ENCODE peak calls at places on chromosomes 6 and 20, in ten cellular contexts. H is PC-3; E is lower lobe of right lung; G is spleen; P is A549; L is CD8-positive, alpha-beta T cell; Z is natural killer cell; I is uterus; B is RWPE1; U is retinal pigment epithelial cell. Y is an unnamed sample.

GRCh38 chr20:652611-653109 is 340 bp downstream of the SRXN1 start:
- DNase-seq in Z (no peak), E (peak), I (peak), U (no peak), P (peak), B (no peak), L (no peak), G (peak), H (peak), Y (no peak)

GRCh38 chr6:112651239-112651638 is 304.1 kb downstream of the RFPL4B start:
- DNase-seq in G (no peak), B (no peak), E (no peak), L (no peak), P (no peak), I (no peak), U (no peak), Z (no peak), H (no peak), Y (no peak)

GRCh38 chr20:10919549-10920140 is 245.8 kb upstream of the JAG1 start:
- DNase-seq in P (peak), U (no peak), L (no peak), I (peak), Z (no peak), G (no peak), B (peak), H (peak), E (no peak), Y (no peak)

GRCh38 chr20:25459111-25459830 is 51.8 kb downstream of the GINS1 start:
- DNase-seq in H (no peak), L (no peak), E (no peak), Z (no peak), B (no peak), U (no peak), I (no peak), G (peak), P (no peak), Y (no peak)

GRCh38 chr6:55046869-55047422 is 127.4 kb upstream of the HCRTR2 start:
- DNase-seq in I (no peak), P (no peak), U (peak), Z (no peak), E (no peak), L (no peak), H (no peak), B (no peak), G (no peak), Y (no peak)

GRCh38 chr6:73027691-73028090 is 197.6 kb downstream of the KHDC1L start:
- DNase-seq in E (no peak), I (no peak), L (no peak), U (no peak), B (no peak), H (peak), Z (no peak), G (no peak), P (no peak), Y (no peak)

GRCh38 chr6:109379706-109380105 is 2.6 kb downstream of the CD164 start:
- DNase-seq in L (no peak), P (no peak), E (no peak), I (no peak), U (no peak), H (peak), Z (no peak), B (no peak), G (no peak), Y (no peak)

GRCh38 chr6:34301408-34301807 is 52.6 kb upstream of the SMIM29 start:
- DNase-seq in I (peak), P (no peak), H (no peak), Z (no peak), U (peak), E (no peak), L (no peak), G (no peak), B (no peak), Y (no peak)

GRCh38 chr20:5657190-5657872 is 92.9 kb upstream of the SHLD1 start:
- DNase-seq in G (no peak), B (peak), Z (no peak), L (no peak), H (peak), I (peak), U (peak), P (peak), E (peak), Y (peak)

GRCh38 chr20:706366-706885 is 30.8 kb upstream of the SCRT2 start:
- DNase-seq in L (no peak), H (no peak), E (no peak), G (peak), Z (no peak), P (no peak), U (no peak), I (no peak), B (no peak), Y (no peak)

GRCh38 chr6:11245406-11245990 is 13.0 kb upstream of the NEDD9 start:
- DNase-seq in I (no peak), E (no peak), P (no peak), Z (no peak), H (no peak), G (no peak), B (no peak), U (no peak), L (no peak), Y (no peak)

GRCh38 chr20:18087054-18087453 is 29.3 kb upstream of the OVOL2 start:
- DNase-seq in H (no peak), P (no peak), Z (no peak), B (no peak), I (no peak), E (no peak), U (no peak), L (no peak), G (no peak), Y (no peak)

GRCh38 chr6:103797738-103798137 is 1062.0 kb downstream of the HACE1 start:
- DNase-seq in E (no peak), P (no peak), U (no peak), L (no peak), B (no peak), H (peak), G (no peak), I (no peak), Z (no peak), Y (no peak)

GRCh38 chr20:18632196-18632789 is 44.4 kb downstream of the DTD1 start:
- DNase-seq in U (peak), B (peak), Z (peak), G (peak), I (peak), P (peak), L (peak), E (peak), H (peak), Y (peak)

GRCh38 chr6:17511084-17511483 is 89.0 kb upstream of the FAM8A1 start:
- DNase-seq in L (no peak), Z (no peak), I (no peak), P (no peak), H (no peak), E (no peak), B (no peak), G (no peak), U (no peak), Y (no peak)

GRCh38 chr6:131400054-131400781 is 172.8 kb upstream of the ARG1 start:
- DNase-seq in L (no peak), E (no peak), U (no peak), H (peak), G (no peak), B (peak), Z (no peak), I (no peak), P (peak), Y (peak)

GRCh38 chr6:111802720-111803119 is 70.5 kb downstream of the FYN start:
- DNase-seq in E (no peak), L (no peak), B (no peak), Z (no peak), G (no peak), H (no peak), I (no peak), P (no peak), U (no peak), Y (no peak)

GRCh38 chr20:6806291-6806690 is 38.8 kb downstream of the BMP2 start:
- DNase-seq in B (no peak), Z (no peak), P (no peak), I (no peak), G (no peak), E (no peak), L (no peak), H (no peak), U (no peak), Y (no peak)

GRCh38 chr6:81897793-81898192 is 145.3 kb upstream of the TENT5A start:
- DNase-seq in I (no peak), P (no peak), L (no peak), G (no peak), Z (no peak), B (no peak), U (no peak), H (no peak), E (no peak), Y (no peak)

GRCh38 chr6:119686644-119687043 is 337.1 kb upstream of the MAN1A1 start:
- DNase-seq in H (no peak), E (no peak), I (no peak), B (no peak), L (no peak), G (no peak), U (no peak), Z (no peak), P (no peak), Y (no peak)

GRCh38 chr6:25921525-25922203 is 8.8 kb downstream of the SLC17A2 start:
- DNase-seq in I (no peak), P (no peak), H (no peak), E (no peak), B (no peak), U (no peak), G (no peak), Z (no peak), L (no peak), Y (no peak)

GRCh38 chr20:53364617-53365016 is 229.0 kb downstream of the ZNF217 start:
- DNase-seq in U (no peak), I (no peak), H (no peak), G (no peak), B (no peak), E (no peak), P (no peak), Z (no peak), L (no peak), Y (no peak)

GRCh38 chr20:59121714-59122376 is 41.8 kb upstream of the ZNF831 start:
- DNase-seq in L (no peak), B (no peak), E (no peak), I (no peak), Z (no peak), G (no peak), H (no peak), U (no peak), P (no peak), Y (no peak)

GRCh38 chr20:49475979-49476378 is 6.5 kb downstream of the KCNB1 start:
- DNase-seq in H (no peak), G (no peak), B (no peak), L (no peak), Z (no peak), E (no peak), U (no peak), I (no peak), P (no peak), Y (no peak)

GRCh38 chr6:170082531-170083187 is 208.2 kb downstream of the DLL1 start:
- DNase-seq in P (no peak), I (no peak), L (no peak), H (peak), E (peak), G (peak), Z (no peak), B (no peak), U (no peak), Y (no peak)

GRCh38 chr6:136737343-136738177 is 54.7 kb downstream of the MAP3K5 start:
- DNase-seq in P (no peak), Z (no peak), U (no peak), B (no peak), E (no peak), H (no peak), L (no peak), G (no peak), I (peak), Y (peak)

GRCh38 chr6:170152111-170152926 is 138.6 kb downstream of the DLL1 start:
- DNase-seq in U (no peak), H (no peak), I (peak), Z (no peak), E (peak), G (peak), L (no peak), P (no peak), B (no peak), Y (no peak)

GRCh38 chr6:148557796-148558457 is 188.9 kb upstream of the UST start:
- DNase-seq in Z (no peak), G (no peak), U (no peak), B (no peak), E (no peak), I (no peak), P (no peak), L (no peak), H (no peak), Y (no peak)

GRCh38 chr6:33259032-33259431 is 12.6 kb downstream of the VPS52 start:
- DNase-seq in P (no peak), Z (no peak), E (no peak), H (peak), L (no peak), G (no peak), B (no peak), U (no peak), I (no peak), Y (no peak)

GRCh38 chr6:25012657-25013056 is 76.9 kb upstream of the RIPOR2 start:
- DNase-seq in G (no peak), H (peak), Z (no peak), B (no peak), L (no peak), I (no peak), P (no peak), E (no peak), U (no peak), Y (peak)

GRCh38 chr6:43436577-43437282 is 9.4 kb downstream of the ABCC10 start:
- DNase-seq in E (no peak), L (no peak), H (peak), U (peak), B (peak), I (no peak), G (no peak), Z (no peak), P (peak), Y (peak)

GRCh38 chr6:13624871-13625288 is 9.7 kb downstream of the NOL7 start:
- DNase-seq in L (no peak), B (peak), H (peak), U (peak), Z (no peak), E (no peak), G (no peak), I (no peak), P (peak), Y (no peak)

GRCh38 chr20:61900376-61901293 is 165.0 kb downstream of the TAF4 start:
- DNase-seq in I (no peak), U (no peak), Z (no peak), P (no peak), G (peak), E (peak), B (no peak), H (no peak), L (no peak), Y (no peak)

GRCh38 chr20:22490287-22491187 is 93.8 kb downstream of the FOXA2 start:
- DNase-seq in B (peak), E (peak), Z (no peak), G (no peak), L (no peak), P (peak), U (no peak), H (peak), I (no peak), Y (no peak)

GRCh38 chr6:160767019-160767646 is 65.1 kb downstream of the PLG start:
- DNase-seq in L (no peak), I (peak), P (peak), U (peak), Z (no peak), H (peak), E (peak), G (peak), B (peak), Y (peak)

GRCh38 chr6:32761084-32761483 is 2.2 kb downstream of the HLA-DQB2 start:
- DNase-seq in E (no peak), I (no peak), G (no peak), Z (no peak), L (no peak), H (no peak), U (no peak), P (no peak), B (no peak), Y (no peak)

GRCh38 chr6:149031545-149032317 is 284.9 kb downstream of the UST start:
- DNase-seq in B (peak), G (no peak), Z (no peak), L (no peak), E (no peak), I (peak), P (peak), U (peak), H (peak), Y (peak)

GRCh38 chr6:101395345-101395744 is 1.8 kb downstream of the GRIK2 start:
- DNase-seq in H (peak), I (no peak), P (no peak), G (no peak), U (no peak), E (no peak), B (no peak), L (no peak), Z (no peak), Y (no peak)
- TF ChIP-seq CTCF in H (peak), I (no peak), P (no peak), G (no peak), U (peak), E (no peak), B (peak), L (no peak), Z (no peak), Y (no peak)

GRCh38 chr20:63955281-63955845 is 853 bp downstream of the UCKL1 start:
- DNase-seq in B (no peak), I (no peak), Z (no peak), E (peak), L (no peak), U (no peak), H (peak), P (peak), G (no peak), Y (no peak)
- TF ChIP-seq CTCF in B (peak), I (peak), Z (no peak), E (peak), L (peak), U (peak), H (peak), P (peak), G (no peak), Y (peak)

GRCh38 chr20:46965477-46965876 is 70.8 kb downstream of the EYA2 start:
- DNase-seq in U (no peak), G (peak), P (no peak), L (no peak), Z (no peak), B (no peak), I (no peak), H (no peak), E (peak), Y (no peak)
- TF ChIP-seq CTCF in U (no peak), G (no peak), P (no peak), L (no peak), Z (no peak), B (no peak), I (no peak), H (no peak), E (no peak), Y (no peak)

DNA sequence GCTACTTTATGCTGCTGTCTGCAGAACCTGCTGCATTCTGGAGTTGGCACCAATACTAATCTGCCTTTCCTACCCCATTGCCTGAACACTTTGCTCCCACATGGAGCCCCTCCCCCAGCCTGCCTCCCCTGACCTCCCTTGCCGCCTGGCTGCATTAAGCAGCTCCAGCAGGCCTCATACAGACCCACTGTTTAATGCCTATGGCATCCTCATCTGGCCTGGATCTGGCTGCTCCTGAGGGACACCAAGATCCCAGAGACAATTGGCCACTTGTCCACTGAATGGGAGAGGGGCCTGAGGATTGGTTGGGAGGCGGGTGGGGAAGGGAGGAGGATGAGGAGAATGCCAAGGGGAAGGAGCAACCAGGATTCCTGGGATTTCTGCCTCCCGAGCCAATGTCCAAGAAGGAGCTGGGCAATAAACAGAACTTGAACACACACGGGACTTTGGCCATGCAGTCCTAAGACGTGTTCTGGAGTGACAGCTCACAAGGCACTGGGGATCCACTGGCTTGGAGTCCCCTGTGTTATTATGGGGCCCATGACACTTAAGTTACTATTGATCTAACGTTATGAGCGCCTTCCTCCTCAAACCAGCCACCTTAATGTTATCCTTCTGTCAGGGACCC is 10.4 kb upstream of the KCNK5 start:
- DNase-seq in G (peak), I (no peak), P (no peak), Z (no peak), B (no peak), E (no peak), U (no peak), L (no peak), H (no peak), Y (no peak)
- TF ChIP-seq CTCF in G (no peak), I (no peak), P (no peak), Z (no peak), B (no peak), E (no peak), U (no peak), L (no peak), H (no peak), Y (no peak)

DNA sequence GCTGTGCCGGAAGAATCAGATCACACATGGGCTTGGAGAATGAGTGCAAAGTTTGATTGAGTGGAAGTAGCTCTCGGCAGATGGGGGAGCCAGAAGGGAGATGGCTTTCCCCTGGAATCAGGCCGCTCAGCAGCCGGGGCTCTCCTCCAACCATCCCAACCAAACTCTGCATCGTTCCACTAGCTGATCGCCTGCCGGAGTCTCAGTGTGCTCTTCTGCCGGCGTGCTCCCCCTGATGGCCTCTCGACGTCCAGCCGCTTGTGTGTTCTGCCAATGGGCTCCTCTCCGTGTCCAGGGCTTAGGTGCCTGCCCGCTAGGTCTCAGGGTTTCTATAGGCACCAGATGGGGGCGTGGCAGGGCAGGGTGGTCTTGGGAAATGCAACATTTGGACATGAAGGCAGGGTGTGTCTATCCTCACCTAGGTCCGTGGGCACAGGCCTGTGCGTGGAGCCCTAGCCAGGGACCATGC is 4.9 kb upstream of the BIRC7 start:
- DNase-seq in Z (no peak), U (no peak), H (peak), E (no peak), L (no peak), B (no peak), I (peak), G (no peak), P (peak), Y (peak)
- TF ChIP-seq CTCF in Z (no peak), U (peak), H (peak), E (peak), L (no peak), B (peak), I (peak), G (no peak), P (no peak), Y (peak)